ENCODE peak calls at places on chromosomes 11 and 22, in ten cellular contexts. B is effector CD4-positive, alpha-beta T cell; R is hypothalamus; I is stimulated activated naive CD8-positive, alpha-beta T cell treated with anti-CD3 and anti-CD28 coated beads, Interleukin-15, amount 100 ng/mL, for 72 hours; A is pancreas; H is body of pancreas; F is HEK293T; P is fibroblast of pulmonary artery; J is brain microvascular endothelial cell; Q is activated T-cell treated with anti-CD3 and anti-CD28 coated beads, Interleukin-2, amount 50 U/mL, for 72 hours. Z is an unnamed sample.

GRCh38 chr11:59573216-59573615 is 42.4 kb downstream of the OSBP start:
- DNase-seq in Q (no peak), A (no peak), P (peak), B (no peak), H (no peak), J (peak), F (no peak), I (no peak), R (no peak), Z (no peak)

GRCh38 chr11:63478896-63479295 is 12.1 kb downstream of the PLAAT5 start:
- DNase-seq in J (peak), R (no peak), A (peak), B (peak), I (peak), H (peak), F (peak), P (peak), Q (peak), Z (peak)

GRCh38 chr11:129769059-129769458 is 46.6 kb upstream of the TMEM45B start:
- DNase-seq in Q (no peak), H (no peak), R (no peak), F (no peak), I (no peak), B (no peak), J (no peak), P (no peak), A (no peak), Z (no peak)

GRCh38 chr11:34449013-34449412 is 10.3 kb downstream of the CAT start:
- DNase-seq in A (no peak), P (no peak), I (peak), F (no peak), Q (no peak), J (peak), B (no peak), R (no peak), H (no peak), Z (no peak)

GRCh38 chr11:57566035-57566504 is 1.4 kb downstream of the UBE2L6 start:
- DNase-seq in I (peak), J (peak), R (no peak), A (peak), H (no peak), B (no peak), F (no peak), P (peak), Q (peak), Z (peak)

GRCh38 chr22:30564766-30565118 is 9.7 kb downstream of the GAL3ST1 start:
- DNase-seq in Q (no peak), J (no peak), H (no peak), R (no peak), A (no peak), F (no peak), P (no peak), B (no peak), I (no peak), Z (no peak)

GRCh38 chr22:25114369-25115362 is 85.0 kb upstream of the CRYBB3 start:
- DNase-seq in I (no peak), A (no peak), F (no peak), P (no peak), B (no peak), Q (no peak), J (no peak), R (no peak), H (no peak), Z (peak)

GRCh38 chr11:131192628-131193027 is 177.8 kb upstream of the NTM start:
- DNase-seq in Q (no peak), P (no peak), I (no peak), B (no peak), J (no peak), A (no peak), F (no peak), H (no peak), R (no peak), Z (no peak)

GRCh38 chr11:115421338-115422012 is 82.7 kb downstream of the CADM1 start:
- DNase-seq in R (no peak), J (no peak), H (no peak), B (no peak), Q (no peak), F (no peak), A (no peak), P (no peak), I (no peak), Z (no peak)

GRCh38 chr11:299951-300735 is 817 bp upstream of the IFITM5 start:
- DNase-seq in H (no peak), J (no peak), I (peak), P (no peak), F (no peak), B (no peak), R (no peak), Q (no peak), A (no peak), Z (no peak)

GRCh38 chr11:96154802-96155520 is 188.0 kb downstream of the MAML2 start:
- DNase-seq in H (no peak), I (no peak), J (peak), R (no peak), A (no peak), B (no peak), P (peak), Q (no peak), F (no peak), Z (no peak)

GRCh38 chr11:61773356-61773755 is 19.0 kb downstream of the TMEM258 start:
- DNase-seq in J (no peak), P (no peak), R (no peak), A (no peak), Q (no peak), H (no peak), F (no peak), B (no peak), I (no peak), Z (no peak)

GRCh38 chr22:31241936-31242335 is 29.8 kb downstream of the LIMK2 start:
- DNase-seq in Q (no peak), R (no peak), I (no peak), A (no peak), B (no peak), F (no peak), P (peak), J (peak), H (no peak), Z (no peak)

GRCh38 chr22:44732017-44732561 is 20.3 kb upstream of the ARHGAP8 start:
- DNase-seq in H (no peak), P (no peak), I (no peak), B (no peak), R (no peak), J (no peak), A (no peak), Q (no peak), F (no peak), Z (no peak)

GRCh38 chr11:22431074-22431473 is 92.9 kb downstream of the SLC17A6 start:
- DNase-seq in F (no peak), Q (no peak), A (no peak), J (no peak), P (no peak), H (no peak), R (no peak), I (no peak), B (no peak), Z (no peak)

GRCh38 chr11:33538726-33539125 is 161.9 kb downstream of the C11orf91 start:
- DNase-seq in I (no peak), A (no peak), P (no peak), J (no peak), H (no peak), B (no peak), Q (no peak), F (no peak), R (no peak), Z (no peak)

GRCh38 chr22:28983788-28984441 is 77.7 kb downstream of the C22orf31 start:
- DNase-seq in R (no peak), I (no peak), P (peak), Q (no peak), F (no peak), H (no peak), B (no peak), A (no peak), J (no peak), Z (no peak)

GRCh38 chr11:119006696-119007095 is 8.8 kb downstream of the CENATAC start:
- DNase-seq in A (no peak), F (no peak), Q (no peak), J (no peak), I (no peak), R (no peak), H (no peak), B (no peak), P (no peak), Z (no peak)

GRCh38 chr11:16610738-16611388 is 127.6 kb upstream of the C11orf58 start:
- DNase-seq in I (no peak), A (no peak), J (no peak), H (no peak), R (no peak), B (no peak), F (no peak), P (no peak), Q (no peak), Z (no peak)

GRCh38 chr22:24154826-24155225 is 26.5 kb upstream of the SUSD2 start:
- DNase-seq in A (no peak), R (no peak), F (no peak), I (no peak), B (no peak), H (no peak), P (no peak), J (no peak), Q (no peak), Z (no peak)

GRCh38 chr11:116773203-116774112 is 671 bp upstream of the BUD13 start:
- DNase-seq in J (peak), I (no peak), H (no peak), P (no peak), Q (no peak), F (no peak), R (no peak), A (no peak), B (no peak), Z (no peak)

GRCh38 chr11:72037554-72038311 is 39.0 kb downstream of the IL18BP start:
- DNase-seq in Q (no peak), H (no peak), F (no peak), R (no peak), A (no peak), J (no peak), I (no peak), P (no peak), B (no peak), Z (no peak)

GRCh38 chr11:122954455-122954854 is 27.2 kb downstream of the BSX start:
- DNase-seq in R (no peak), F (no peak), Q (no peak), A (no peak), P (no peak), J (no peak), I (no peak), B (no peak), H (no peak), Z (no peak)

GRCh38 chr11:93116641-93117577 is 80.9 kb downstream of the SLC36A4 start:
- DNase-seq in Q (no peak), H (no peak), A (no peak), P (no peak), B (no peak), I (no peak), R (no peak), J (no peak), F (no peak), Z (no peak)

GRCh38 chr11:111454561-111455192 is 57.5 kb downstream of the BTG4 start:
- DNase-seq in A (no peak), J (peak), B (peak), R (peak), Q (peak), P (peak), I (peak), H (no peak), F (peak), Z (peak)